ENCODE peak calls at places on chromosomes 16 and 17, in ten cellular contexts. R is A549; W is tibial nerve; Y is activated gamma-delta T cell treated with anti-CD3 and anti-CD28 coated beads, Interleukin-2, amount 50 U/mL, for 16 hours; U is HFF-Myc; V is stimulated activated CD4-positive, alpha-beta T cell treated with anti-CD3 and anti-CD28 coated beads, Interleukin-15, amount 100 ng/mL, for 1 hour; A is CD14-positive monocyte; T is aorta; N is glutamatergic neuron; O is nephron progenitor cell. H is an unnamed sample.
A peak's percentile ranks its signal among the peaks of the same experiment; 100 is the strongest.

GRCh38 chr17:26775219-26775822 is 518.6 kb upstream of the WSB1 start:
- DNase-seq in V (no peak), U (no peak), R (no peak), T (no peak), O (no peak), A (no peak), W (no peak), Y (no peak), N (no peak), H (no peak)

GRCh38 chr16:80027007-80027965 is 426.7 kb upstream of the MAF start:
- DNase-seq in A (peak; percentile 45), Y (no peak), O (no peak), W (peak; percentile 14), T (peak; percentile 71), N (peak; percentile 14), U (peak; percentile 80), R (peak; percentile 97), V (peak; percentile 23), H (no peak)

GRCh38 chr16:86429663-86430062 is 80.7 kb upstream of the FOXF1 start:
- DNase-seq in V (no peak), U (no peak), Y (no peak), R (no peak), N (no peak), A (no peak), W (no peak), O (no peak), T (no peak), H (no peak)

GRCh38 chr17:48241131-48241591 is 133.6 kb downstream of the SNX11 start:
- DNase-seq in T (peak; percentile 59), O (peak; percentile 46), V (no peak), U (peak; percentile 56), R (peak; percentile 90), Y (no peak), W (peak; percentile 7), N (no peak), A (peak; percentile 67), H (no peak)

GRCh38 chr16:66477028-66477515 is 50.0 kb downstream of the BEAN1 start:
- DNase-seq in U (no peak), V (no peak), R (no peak), O (no peak), A (no peak), T (no peak), W (no peak), N (no peak), Y (no peak), H (no peak)

GRCh38 chr17:64413505-64413904 is 22.8 kb upstream of the PECAM1 start:
- DNase-seq in V (no peak), O (no peak), R (no peak), Y (no peak), A (no peak), W (no peak), U (no peak), T (no peak), N (no peak), H (no peak)

GRCh38 chr17:14169901-14170300 is 66.8 kb downstream of the CDRT15 start:
- DNase-seq in A (no peak), W (no peak), N (no peak), O (no peak), R (no peak), Y (no peak), V (no peak), U (no peak), T (no peak), H (no peak)

GRCh38 chr17:52159810-52160578 is 1.5 kb upstream of the CA10 start:
- DNase-seq in U (no peak), V (no peak), R (no peak), N (peak; percentile 47), O (no peak), Y (no peak), T (no peak), A (no peak), W (no peak), H (no peak)

GRCh38 chr17:47262586-47262985 is 9.0 kb downstream of the ITGB3 start:
- DNase-seq in A (no peak), W (no peak), N (no peak), O (no peak), V (no peak), U (no peak), T (no peak), Y (no peak), R (no peak), H (no peak)

GRCh38 chr17:14330492-14330920 is 29.6 kb downstream of the HS3ST3B1 start:
- DNase-seq in V (no peak), R (no peak), W (no peak), N (no peak), O (no peak), T (no peak), A (no peak), Y (no peak), U (no peak), H (no peak)

GRCh38 chr17:29583324-29584248 is 5.9 kb downstream of the GIT1 start:
- DNase-seq in R (no peak), U (no peak), Y (no peak), V (no peak), W (no peak), A (peak; percentile 36), O (no peak), T (no peak), N (no peak), H (no peak)

GRCh38 chr17:28118362-28118761 is 75.9 kb downstream of the NLK start:
- DNase-seq in U (no peak), T (no peak), V (no peak), O (no peak), A (no peak), R (no peak), W (no peak), Y (no peak), N (no peak), H (no peak)

GRCh38 chr16:23650674-23651073 is 9.4 kb downstream of the DCTN5 start:
- DNase-seq in T (no peak), U (no peak), Y (no peak), V (no peak), A (no peak), N (no peak), R (no peak), O (no peak), W (no peak), H (no peak)

GRCh38 chr17:2909164-2909852 is 113.1 kb downstream of the RAP1GAP2 start:
- DNase-seq in U (no peak), V (no peak), N (peak; percentile 65), W (no peak), A (no peak), R (no peak), Y (no peak), O (peak; percentile 30), T (no peak), H (no peak)

GRCh38 chr16:83973581-83974385 is 5.7 kb downstream of the NECAB2 start:
- DNase-seq in T (peak; percentile 27), V (no peak), O (no peak), W (no peak), A (peak; percentile 19), R (no peak), Y (no peak), U (no peak), N (no peak), H (no peak)

GRCh38 chr17:38660097-38661026 is 14.4 kb downstream of the EPOP start:
- DNase-seq in O (no peak), R (no peak), N (no peak), Y (no peak), A (no peak), U (no peak), V (no peak), W (no peak), T (peak; percentile 52), H (no peak)

GRCh38 chr17:9410285-9410684 is 165.3 kb downstream of the STX8 start:
- DNase-seq in N (no peak), W (no peak), R (no peak), A (no peak), T (no peak), V (no peak), Y (no peak), U (no peak), O (no peak), H (no peak)

GRCh38 chr17:43388198-43389021 is 10.4 kb upstream of the ARL4D start:
- DNase-seq in T (peak; percentile 96), O (peak; percentile 87), U (peak; percentile 85), V (peak; percentile 86), R (peak; percentile 95), W (peak; percentile 94), A (peak; percentile 92), Y (peak; percentile 83), N (peak; percentile 90), H (peak; percentile 63)

GRCh38 chr16:56203052-56203451 is 11.8 kb downstream of the GNAO1 start:
- DNase-seq in V (peak; percentile 33), O (peak; percentile 21), Y (peak; percentile 32), R (peak; percentile 61), N (peak; percentile 32), T (peak; percentile 52), U (no peak), A (peak; percentile 68), W (no peak), H (no peak)

GRCh38 chr17:74749262-74750038 is 1.0 kb downstream of the NHERF1 start:
- DNase-seq in V (no peak), T (no peak), Y (no peak), W (no peak), R (no peak), O (peak; percentile 69), A (no peak), U (no peak), N (no peak), H (no peak)

GRCh38 chr16:79559532-79559931 is 41.0 kb downstream of the MAF start:
- DNase-seq in W (no peak), U (no peak), V (no peak), R (no peak), O (no peak), Y (no peak), T (no peak), N (no peak), A (no peak), H (no peak)

GRCh38 chr17:21213491-21214014 is 408 bp downstream of the TMEM11 start:
- DNase-seq in O (peak; percentile 69), W (no peak), R (no peak), U (no peak), N (peak; percentile 61), Y (peak; percentile 11), V (no peak), T (peak; percentile 68), A (peak; percentile 64), H (peak; percentile 26)

GRCh38 chr17:82055965-82056728 is 4.4 kb downstream of the GPS1 start:
- DNase-seq in T (no peak), A (no peak), O (no peak), U (no peak), R (no peak), Y (no peak), N (no peak), W (no peak), V (no peak), H (no peak)

GRCh38 chr17:46977750-46978488 is 1.1 kb downstream of the RPRML start:
- DNase-seq in R (no peak), U (no peak), T (no peak), N (peak; percentile 44), O (no peak), A (no peak), V (no peak), Y (no peak), W (no peak), H (no peak)

GRCh38 chr16:77660311-77660710 is 62.0 kb upstream of the NUDT7 start:
- DNase-seq in R (peak; percentile 36), O (no peak), N (no peak), Y (no peak), T (no peak), U (no peak), A (no peak), V (no peak), W (no peak), H (no peak)

GRCh38 chr17:61338000-61338864 is 61.4 kb upstream of the TBX2 start:
- DNase-seq in R (peak; percentile 60), A (no peak), U (peak; percentile 73), N (no peak), O (no peak), T (peak; percentile 62), W (no peak), V (no peak), Y (no peak), H (no peak)

GRCh38 chr17:35449371-35449931 is 885 bp upstream of the SLFN13 start:
- DNase-seq in T (peak; percentile 63), V (no peak), A (peak; percentile 71), W (no peak), U (no peak), R (no peak), Y (no peak), N (peak; percentile 35), O (peak; percentile 40), H (no peak)

GRCh38 chr16:87949071-87949744 is 2.0 kb upstream of the BANP start:
- DNase-seq in T (no peak), V (no peak), N (no peak), W (no peak), U (no peak), O (no peak), A (no peak), R (no peak), Y (no peak), H (no peak)